ENCODE peak calls at places on chromosomes 12 and 14, in four cellular contexts. P is CD8-positive, alpha-beta T cell; F is cardiac fibroblast; A is Right ventricle myocardium superior. N is an unnamed sample.

GRCh38 chr14:76011959-76012802 is 26.6 kb downstream of the IFT43 start:
- DNase-seq in P (no peak), F (peak), A (no peak), N (no peak)

GRCh38 chr14:50775357-50775756 is 55.6 kb downstream of the NIN start:
- DNase-seq in F (peak), P (no peak), A (no peak), N (peak)

GRCh38 chr14:26960049-26960688 is 362.3 kb upstream of the NOVA1 start:
- DNase-seq in P (no peak), F (no peak), A (no peak), N (no peak)

GRCh38 chr12:45338272-45338671 is 122.4 kb downstream of the ANO6 start:
- DNase-seq in F (peak), P (no peak), A (no peak), N (no peak)

GRCh38 chr14:51661504-51661903 is 9.8 kb downstream of the FRMD6 start:
- DNase-seq in F (no peak), P (no peak), A (no peak), N (no peak)

GRCh38 chr14:104794641-104795467 is 694 bp downstream of the AKT1 start:
- DNase-seq in A (peak), P (no peak), F (no peak), N (no peak)

GRCh38 chr14:85475113-85475512 is 54.8 kb upstream of the FLRT2 start:
- DNase-seq in A (no peak), P (no peak), F (peak), N (no peak)

GRCh38 chr12:26939192-26939832 is 1.0 kb downstream of the FGFR1OP2 start:
- DNase-seq in P (no peak), F (no peak), A (no peak), N (no peak)

GRCh38 chr14:74573421-74574091 is 38.5 kb downstream of the LTBP2 start:
- DNase-seq in A (peak), P (no peak), F (no peak), N (no peak)

GRCh38 chr12:116015525-116015924 is 262.0 kb downstream of the MED13L start:
- DNase-seq in F (peak), A (no peak), P (no peak), N (peak)

GRCh38 chr14:33617154-33617553 is 333.7 kb downstream of the EGLN3 start:
- DNase-seq in P (no peak), F (peak), A (no peak), N (peak)

GRCh38 chr12:101441835-101442234 is 33.3 kb upstream of the SPIC start:
- DNase-seq in P (no peak), F (no peak), A (no peak), N (no peak)

GRCh38 chr12:87801860-87802720 is 227.1 kb downstream of the C12orf50 start:
- DNase-seq in P (no peak), F (peak), A (no peak), N (no peak)

GRCh38 chr14:22460461-22461195 is 128.4 kb downstream of the DAD1 start:
- DNase-seq in P (no peak), A (no peak), F (peak), N (no peak)

GRCh38 chr12:111318450-111318849 is 50.4 kb downstream of the PHETA1 start:
- DNase-seq in P (no peak), A (no peak), F (no peak), N (no peak)

GRCh38 chr12:57816001-57816854 is 2.3 kb downstream of the AVIL start:
- DNase-seq in F (no peak), A (no peak), P (no peak), N (no peak)

GRCh38 chr12:116336542-116337065 is 59.1 kb upstream of the MED13L start:
- DNase-seq in F (peak), A (no peak), P (no peak), N (no peak)

GRCh38 chr12:101231626-101232025 is 21.6 kb upstream of the SLC5A8 start:
- DNase-seq in F (no peak), P (no peak), A (no peak), N (no peak)

GRCh38 chr12:20548592-20548991 is 146.5 kb upstream of the SLCO1C1 start:
- DNase-seq in F (no peak), A (no peak), P (no peak), N (no peak)

GRCh38 chr14:104095426-104096310 is 10.2 kb downstream of the ASPG start:
- DNase-seq in P (no peak), A (peak), F (no peak), N (no peak)

GRCh38 chr14:102140027-102140749 is 491 bp downstream of the WDR20 start:
- DNase-seq in F (peak), A (peak), P (no peak), N (no peak)

GRCh38 chr12:132140501-132140900 is 3.6 kb downstream of the DDX51 start:
- DNase-seq in P (no peak), F (no peak), A (no peak), N (no peak)

GRCh38 chr12:118404876-118405521 is 28.6 kb downstream of the SUDS3 start:
- DNase-seq in A (peak), P (peak), F (peak), N (peak)

GRCh38 chr12:59040651-59041050 is 120.3 kb upstream of the LRIG3 start:
- DNase-seq in A (no peak), P (no peak), F (peak), N (peak)

GRCh38 chr14:53954551-53955233 is 1.9 kb downstream of the BMP4 start:
- DNase-seq in A (peak), F (peak), P (no peak), N (no peak)

GRCh38 chr12:130031571-130032189 is 127.9 kb upstream of the TMEM132D start:
- DNase-seq in F (peak), A (peak), P (peak), N (no peak)

GRCh38 chr12:107200394-107200793 is 107.0 kb upstream of the CRY1 start:
- DNase-seq in P (no peak), A (no peak), F (peak), N (no peak)

GRCh38 chr12:68630050-68630449 is 19.4 kb downstream of the RAP1B start:
- DNase-seq in F (no peak), P (no peak), A (no peak), N (no peak)

GRCh38 chr14:68927956-68928675 is 51.0 kb downstream of the ACTN1 start:
- DNase-seq in F (no peak), P (no peak), A (no peak), N (no peak)

GRCh38 chr12:70557583-70558263 is 79.5 kb downstream of the PTPRB start:
- DNase-seq in P (no peak), A (no peak), F (no peak), N (no peak)

GRCh38 chr12:103513875-103514274 is 18.1 kb upstream of the C12orf42 start:
- DNase-seq in A (no peak), P (no peak), F (no peak), N (no peak)

GRCh38 chr12:79206871-79207270 is 342.3 kb downstream of the SYT1 start:
- DNase-seq in A (no peak), F (no peak), P (no peak), N (no peak)

GRCh38 chr14:26709019-26709418 is 111.2 kb upstream of the NOVA1 start:
- DNase-seq in P (no peak), A (no peak), F (peak), N (peak)

GRCh38 chr12:83850531-83850930 is 1062.1 kb downstream of the SLC6A15 start:
- DNase-seq in A (no peak), P (no peak), F (no peak), N (no peak)

GRCh38 chr12:89073027-89073398 is 279.3 kb downstream of the DUSP6 start:
- DNase-seq in P (no peak), A (no peak), F (peak), N (peak)

GRCh38 chr12:24595652-24596235 is 353.2 kb downstream of the BCAT1 start:
- DNase-seq in F (peak), A (no peak), P (no peak), N (no peak)

GRCh38 chr12:76531056-76531455 is 28.5 kb downstream of the OSBPL8 start:
- DNase-seq in P (no peak), F (no peak), A (no peak), N (no peak)

GRCh38 chr14:93045211-93045674 is 70.5 kb downstream of the ITPK1 start:
- DNase-seq in A (no peak), P (no peak), F (peak), N (no peak)

N was measured in skeletal muscle cell.